ENCODE peak calls at places on chromosomes 6 and 20, in four cellular contexts. One of them, this sample, is unnamed.

GRCh38 chr20:18144541-18145099 is 7.0 kb downstream of the KAT14 start:
- DNase-seq in thoracic aorta: no peak
- DNase-seq in endothelial cell: no peak
- DNase-seq in fibroblast of the aortic adventitia: no peak
- DNase-seq in this sample: no peak

GRCh38 chr6:168088161-168089106 is 9.4 kb upstream of the FRMD1 start:
- DNase-seq in fibroblast of the aortic adventitia: peak; percentile 43
- DNase-seq in endothelial cell: no peak
- DNase-seq in thoracic aorta: no peak
- DNase-seq in this sample: no peak

GRCh38 chr6:38155144-38155543 is 335.6 kb downstream of the ZFAND3 start:
- DNase-seq in endothelial cell: peak; percentile 45
- DNase-seq in thoracic aorta: no peak
- DNase-seq in fibroblast of the aortic adventitia: no peak
- DNase-seq in this sample: no peak

GRCh38 chr6:170173416-170173990 is 117.4 kb downstream of the DLL1 start:
- DNase-seq in fibroblast of the aortic adventitia: no peak
- DNase-seq in thoracic aorta: no peak
- DNase-seq in endothelial cell: no peak
- DNase-seq in this sample: no peak

GRCh38 chr20:56373942-56374341 is 15.2 kb downstream of the FAM210B start:
- DNase-seq in endothelial cell: no peak
- DNase-seq in thoracic aorta: no peak
- DNase-seq in fibroblast of the aortic adventitia: peak; percentile 93
- DNase-seq in this sample: no peak

GRCh38 chr6:169194737-169195136 is 58.9 kb downstream of the THBS2 start:
- DNase-seq in thoracic aorta: no peak
- DNase-seq in fibroblast of the aortic adventitia: peak; percentile 56
- DNase-seq in endothelial cell: no peak
- DNase-seq in this sample: no peak

GRCh38 chr6:138454976-138455706 is 44.2 kb downstream of the NHSL1 start:
- DNase-seq in fibroblast of the aortic adventitia: peak; percentile 2
- DNase-seq in endothelial cell: no peak
- DNase-seq in thoracic aorta: no peak
- DNase-seq in this sample: no peak

GRCh38 chr6:73134588-73134987 is 90.7 kb downstream of the KHDC1L start:
- DNase-seq in fibroblast of the aortic adventitia: peak; percentile 16
- DNase-seq in endothelial cell: peak; percentile 83
- DNase-seq in thoracic aorta: no peak
- DNase-seq in this sample: no peak

GRCh38 chr6:551829-552350 is 105.0 kb downstream of the HUS1B start:
- DNase-seq in endothelial cell: no peak
- DNase-seq in thoracic aorta: no peak
- DNase-seq in fibroblast of the aortic adventitia: no peak
- DNase-seq in this sample: no peak

GRCh38 chr20:24987873-24988835 is 4.4 kb downstream of the APMAP start:
- DNase-seq in thoracic aorta: no peak
- DNase-seq in fibroblast of the aortic adventitia: no peak
- DNase-seq in endothelial cell: no peak
- DNase-seq in this sample: no peak

GRCh38 chr6:80094017-80094416 is 12.5 kb upstream of the BCKDHB start:
- DNase-seq in fibroblast of the aortic adventitia: peak; percentile 49
- DNase-seq in thoracic aorta: no peak
- DNase-seq in endothelial cell: peak; percentile 9
- DNase-seq in this sample: no peak

GRCh38 chr20:8043687-8044278 is 24.2 kb upstream of the TMX4 start:
- DNase-seq in fibroblast of the aortic adventitia: peak; percentile 80
- DNase-seq in thoracic aorta: no peak
- DNase-seq in endothelial cell: peak; percentile 43
- DNase-seq in this sample: no peak

GRCh38 chr6:47400581-47400980 is 77.0 kb upstream of the CD2AP start:
- DNase-seq in endothelial cell: no peak
- DNase-seq in thoracic aorta: no peak
- DNase-seq in fibroblast of the aortic adventitia: no peak
- DNase-seq in this sample: no peak

GRCh38 chr6:109867970-109868358 is 110.1 kb upstream of the GPR6 start:
- DNase-seq in fibroblast of the aortic adventitia: peak; percentile 29
- DNase-seq in endothelial cell: no peak
- DNase-seq in thoracic aorta: no peak
- DNase-seq in this sample: no peak

GRCh38 chr6:163926642-163927041 is 512.1 kb downstream of the QKI start:
- DNase-seq in thoracic aorta: no peak
- DNase-seq in fibroblast of the aortic adventitia: no peak
- DNase-seq in endothelial cell: no peak
- DNase-seq in this sample: no peak

GRCh38 chr6:37244430-37245310 is 12.9 kb upstream of the TBC1D22B start:
- DNase-seq in fibroblast of the aortic adventitia: peak; percentile 100
- DNase-seq in endothelial cell: no peak
- DNase-seq in thoracic aorta: peak; percentile 85
- DNase-seq in this sample: peak; percentile 30

GRCh38 chr6:109507490-109508072 is 24.6 kb upstream of the ZBTB24 start:
- DNase-seq in thoracic aorta: no peak
- DNase-seq in endothelial cell: no peak
- DNase-seq in fibroblast of the aortic adventitia: no peak
- DNase-seq in this sample: no peak

GRCh38 chr6:168916576-168917207 is 337.0 kb downstream of the THBS2 start:
- DNase-seq in thoracic aorta: peak; percentile 38
- DNase-seq in fibroblast of the aortic adventitia: peak; percentile 86
- DNase-seq in endothelial cell: no peak
- DNase-seq in this sample: no peak

GRCh38 chr20:25054995-25055629 is 2.8 kb downstream of the ACSS1 start:
- DNase-seq in thoracic aorta: no peak
- DNase-seq in endothelial cell: no peak
- DNase-seq in fibroblast of the aortic adventitia: peak; percentile 47
- DNase-seq in this sample: no peak

GRCh38 chr20:9220874-9221547 is 152.1 kb downstream of the PLCB4 start:
- DNase-seq in thoracic aorta: no peak
- DNase-seq in fibroblast of the aortic adventitia: peak; percentile 45
- DNase-seq in endothelial cell: no peak
- DNase-seq in this sample: no peak

GRCh38 chr6:154408906-154409500 is 52.4 kb upstream of the IPCEF1 start:
- DNase-seq in endothelial cell: no peak
- DNase-seq in thoracic aorta: no peak
- DNase-seq in fibroblast of the aortic adventitia: peak; percentile 41
- DNase-seq in this sample: no peak

GRCh38 chr6:29723666-29724588 is 693 bp downstream of the HLA-F start:
- DNase-seq in endothelial cell: peak; percentile 35
- DNase-seq in thoracic aorta: no peak
- DNase-seq in fibroblast of the aortic adventitia: no peak
- DNase-seq in this sample: peak; percentile 56

GRCh38 chr20:44089987-44090674 is 96.9 kb downstream of the JPH2 start:
- DNase-seq in endothelial cell: no peak
- DNase-seq in thoracic aorta: no peak
- DNase-seq in fibroblast of the aortic adventitia: peak; percentile 61
- DNase-seq in this sample: no peak

GRCh38 chr6:167056370-167056769 is 57.2 kb downstream of the CEP43 start:
- DNase-seq in fibroblast of the aortic adventitia: peak; percentile 6
- DNase-seq in endothelial cell: no peak
- DNase-seq in thoracic aorta: no peak
- DNase-seq in this sample: no peak

GRCh38 chr6:111423960-111424846 is 58.8 kb downstream of the REV3L start:
- DNase-seq in endothelial cell: no peak
- DNase-seq in thoracic aorta: no peak
- DNase-seq in fibroblast of the aortic adventitia: peak; percentile 26
- DNase-seq in this sample: no peak

GRCh38 chr6:89842228-89842627 is 12.5 kb downstream of the CASP8AP2 start:
- DNase-seq in thoracic aorta: no peak
- DNase-seq in fibroblast of the aortic adventitia: no peak
- DNase-seq in endothelial cell: no peak
- DNase-seq in this sample: no peak

GRCh38 chr6:130602151-130602770 is 224.9 kb upstream of the SMLR1 start:
- DNase-seq in thoracic aorta: no peak
- DNase-seq in endothelial cell: no peak
- DNase-seq in fibroblast of the aortic adventitia: peak; percentile 96
- DNase-seq in this sample: no peak

GRCh38 chr20:46022411-46023147 is 6.4 kb upstream of the SLC12A5 start:
- DNase-seq in thoracic aorta: no peak
- DNase-seq in fibroblast of the aortic adventitia: peak; percentile 27
- DNase-seq in endothelial cell: peak; percentile 74
- DNase-seq in this sample: no peak

GRCh38 chr20:52457826-52458225 is 266.2 kb upstream of the ZFP64 start:
- DNase-seq in thoracic aorta: no peak
- DNase-seq in fibroblast of the aortic adventitia: no peak
- DNase-seq in endothelial cell: no peak
- DNase-seq in this sample: no peak

GRCh38 chr20:23164176-23164601 is 78.1 kb upstream of the CD93 start:
- DNase-seq in thoracic aorta: no peak
- DNase-seq in endothelial cell: peak; percentile 4
- DNase-seq in fibroblast of the aortic adventitia: no peak
- DNase-seq in this sample: no peak

GRCh38 chr20:6265204-6265904 is 142.5 kb upstream of the FERMT1 start:
- DNase-seq in endothelial cell: no peak
- DNase-seq in thoracic aorta: no peak
- DNase-seq in fibroblast of the aortic adventitia: peak; percentile 84
- DNase-seq in this sample: no peak

DNA sequence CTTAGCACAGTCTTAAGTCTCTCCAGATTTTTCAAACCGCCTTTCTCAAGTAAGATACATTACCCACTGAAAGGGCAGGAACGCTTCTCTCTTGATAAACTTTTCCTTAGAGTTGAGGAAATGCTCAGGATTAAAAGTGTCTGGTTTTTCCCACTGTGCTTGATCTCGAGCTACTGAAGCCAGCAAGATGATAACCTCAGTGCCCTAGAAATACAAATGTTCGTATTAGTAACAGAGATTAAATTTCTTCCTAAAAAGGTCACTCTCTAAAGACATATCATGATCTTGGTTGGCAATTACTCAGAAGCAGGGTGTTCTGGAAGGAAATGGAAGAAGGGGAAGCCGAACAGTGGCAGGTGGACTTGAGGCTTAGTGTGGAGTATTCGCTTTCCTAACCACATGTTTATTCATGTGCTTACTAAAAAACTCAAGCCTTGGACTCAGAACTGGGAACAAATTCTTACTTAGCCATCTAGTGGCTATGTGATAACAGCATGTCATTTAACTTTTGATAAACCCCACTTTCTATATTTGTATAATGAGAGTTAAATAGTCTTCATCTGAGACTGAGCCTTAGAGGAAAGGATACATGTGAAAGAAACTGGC is 20.1 kb downstream of the C6orf141 start:
- DNase-seq in endothelial cell: no peak
- DNase-seq in fibroblast of the aortic adventitia: peak; percentile 48
- DNase-seq in thoracic aorta: no peak
- DNase-seq in this sample: no peak
- TF ChIP-seq CTCF in endothelial cell: no peak
- TF ChIP-seq CTCF in fibroblast of the aortic adventitia: peak; percentile 16
- TF ChIP-seq CTCF in thoracic aorta: no peak
- TF ChIP-seq CTCF in this sample: no peak

GRCh38 chr20:59221049-59221748 is 57.6 kb downstream of the ZNF831 start:
- DNase-seq in thoracic aorta: no peak
- DNase-seq in endothelial cell: no peak
- DNase-seq in fibroblast of the aortic adventitia: no peak
- DNase-seq in this sample: no peak
- TF ChIP-seq CTCF in thoracic aorta: no peak
- TF ChIP-seq CTCF in endothelial cell: no peak
- TF ChIP-seq CTCF in fibroblast of the aortic adventitia: no peak
- TF ChIP-seq CTCF in this sample: no peak

DNA sequence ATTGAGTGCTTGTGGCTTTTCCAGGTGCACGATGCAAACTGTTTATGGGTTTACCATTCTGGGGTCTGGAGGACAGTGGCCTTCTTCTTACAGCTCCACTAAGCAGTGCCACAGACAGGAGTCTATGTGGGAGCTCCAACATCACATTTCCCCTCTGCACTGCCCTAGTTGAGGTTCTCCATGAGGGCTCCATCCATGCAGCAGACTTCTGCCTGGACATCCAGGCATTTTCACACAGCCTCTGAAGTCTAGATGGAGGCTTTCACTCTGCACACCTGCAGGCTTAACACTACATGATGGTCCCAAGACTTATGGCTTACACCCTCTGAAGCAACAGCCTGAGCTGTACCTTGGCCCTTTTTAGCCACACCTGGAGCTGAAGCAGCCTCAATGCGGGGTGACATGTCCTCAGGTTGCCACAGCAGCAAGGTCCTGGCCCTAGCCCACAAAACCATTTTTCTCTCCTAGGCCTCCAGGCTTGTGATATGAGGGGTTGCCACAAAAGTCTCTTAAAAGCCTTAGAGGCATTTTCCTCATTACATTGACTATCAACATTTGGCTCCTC is 552.2 kb downstream of the TFAP2A start:
- DNase-seq in thoracic aorta: no peak
- DNase-seq in fibroblast of the aortic adventitia: no peak
- DNase-seq in endothelial cell: no peak
- DNase-seq in this sample: no peak
- TF ChIP-seq CTCF in thoracic aorta: no peak
- TF ChIP-seq CTCF in fibroblast of the aortic adventitia: no peak
- TF ChIP-seq CTCF in endothelial cell: no peak
- TF ChIP-seq CTCF in this sample: no peak

GRCh38 chr6:14396392-14396791 is 278.8 kb downstream of the CD83 start:
- DNase-seq in endothelial cell: no peak
- DNase-seq in fibroblast of the aortic adventitia: no peak
- DNase-seq in thoracic aorta: no peak
- DNase-seq in this sample: no peak

GRCh38 chr6:14398953-14399352 is 281.4 kb downstream of the CD83 start:
- DNase-seq in thoracic aorta: no peak
- DNase-seq in endothelial cell: no peak
- DNase-seq in fibroblast of the aortic adventitia: no peak
- DNase-seq in this sample: no peak

GRCh38 chr6:14397518-14397901 is 279.9 kb downstream of the CD83 start:
- DNase-seq in thoracic aorta: no peak
- DNase-seq in fibroblast of the aortic adventitia: no peak
- DNase-seq in endothelial cell: no peak
- DNase-seq in this sample: no peak

GRCh38 chr6:14399635-14400034 is 282.1 kb downstream of the CD83 start:
- DNase-seq in thoracic aorta: no peak
- DNase-seq in fibroblast of the aortic adventitia: no peak
- DNase-seq in endothelial cell: no peak
- DNase-seq in this sample: no peak

DNA sequence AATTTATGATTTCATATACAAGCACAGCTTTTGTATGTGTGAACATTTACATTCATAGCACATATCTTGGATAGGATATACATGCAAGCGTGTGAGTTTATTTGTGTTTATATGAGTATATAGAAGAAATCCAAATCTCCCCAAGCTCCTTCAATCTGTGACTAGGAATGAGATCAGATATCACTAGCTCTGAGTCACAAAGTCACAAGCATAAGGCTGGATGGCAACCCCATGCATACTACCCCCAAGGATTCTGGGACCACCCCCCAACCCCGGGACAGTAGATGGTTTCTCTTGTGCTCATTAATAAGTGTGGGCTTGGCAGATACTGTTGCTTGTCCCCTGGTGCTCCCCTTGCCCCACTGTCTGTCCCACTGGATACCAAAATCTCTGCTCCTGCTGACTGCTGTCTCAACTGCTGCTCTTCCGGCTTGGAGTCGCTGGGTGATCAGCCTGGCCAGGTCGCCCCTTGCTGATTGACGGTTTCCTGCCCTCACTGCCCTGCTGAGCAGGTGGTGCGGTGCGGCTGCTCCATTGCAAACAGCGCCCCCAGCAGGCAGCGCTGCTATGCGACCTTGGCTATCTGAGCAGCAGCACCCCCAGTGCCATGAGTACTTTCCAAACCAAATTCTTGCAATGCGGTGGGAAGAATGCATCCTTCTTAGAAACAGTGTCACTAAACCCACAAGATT is 279.4 kb downstream of the CD83 start:
- DNase-seq in endothelial cell: no peak
- DNase-seq in thoracic aorta: no peak
- DNase-seq in fibroblast of the aortic adventitia: peak; percentile 27
- DNase-seq in this sample: no peak
- TF ChIP-seq CTCF in endothelial cell: peak; percentile 31
- TF ChIP-seq CTCF in thoracic aorta: no peak
- TF ChIP-seq CTCF in fibroblast of the aortic adventitia: peak; percentile 46
- TF ChIP-seq CTCF in this sample: no peak

GRCh38 chr6:40874495-40874894 is 164.5 kb downstream of the UNC5CL start:
- DNase-seq in thoracic aorta: no peak
- DNase-seq in endothelial cell: peak; percentile 25
- DNase-seq in fibroblast of the aortic adventitia: no peak
- DNase-seq in this sample: no peak
- TF ChIP-seq CTCF in thoracic aorta: no peak
- TF ChIP-seq CTCF in endothelial cell: no peak
- TF ChIP-seq CTCF in fibroblast of the aortic adventitia: no peak
- TF ChIP-seq CTCF in this sample: no peak

This sample was measured in omental fat pad.